ENCODE peak calls at places on chromosome 20, in ten cellular contexts. X is sigmoid colon, W is progenitor cell of endocrine pancreas, S is lower lobe of right lung, H is RWPE1, J is coronary artery, A is ovary, B is astrocyte of the spinal cord, M is DND-41, I is Peyer's patch. Q is an unnamed sample.

GRCh38 chr20:12535316-12535715 is 473.5 kb upstream of the SPTLC3 start:
- DNase-seq in X (no peak), W (no peak), S (no peak), H (no peak), J (no peak), A (no peak), B (no peak), M (no peak), I (no peak), Q (no peak)

GRCh38 chr20:23287366-23288190 is 63.0 kb upstream of the NXT1 start:
- DNase-seq in X (peak; percentile 35), W (no peak), S (no peak), H (no peak), J (peak; percentile 29), A (no peak), B (no peak), M (no peak), I (no peak), Q (no peak)

GRCh38 chr20:63698739-63699465 is 2.5 kb downstream of the TNFRSF6B start:
- DNase-seq in X (peak; percentile 83), W (no peak), S (peak; percentile 47), H (peak; percentile 96), J (peak; percentile 81), A (peak; percentile 65), B (peak; percentile 93), M (no peak), I (peak; percentile 57), Q (no peak)

GRCh38 chr20:49230575-49231211 is 11.5 kb downstream of the DDX27 start:
- DNase-seq in X (peak; percentile 69), W (no peak), S (peak; percentile 66), H (no peak), J (no peak), A (no peak), B (no peak), M (no peak), I (peak; percentile 56), Q (no peak)

GRCh38 chr20:22586645-22587310 is 2.4 kb upstream of the FOXA2 start:
- DNase-seq in X (no peak), W (peak; percentile 72), S (peak; percentile 78), H (peak; percentile 50), J (no peak), A (no peak), B (no peak), M (no peak), I (peak; percentile 81), Q (no peak)

GRCh38 chr20:49675368-49676151 is 38.1 kb downstream of the B4GALT5 start:
- DNase-seq in X (no peak), W (no peak), S (no peak), H (peak; percentile 83), J (no peak), A (no peak), B (no peak), M (no peak), I (no peak), Q (no peak)

GRCh38 chr20:46084805-46085792 is 4.7 kb downstream of the NCOA5 start:
- DNase-seq in X (no peak), W (no peak), S (no peak), H (peak; percentile 26), J (no peak), A (no peak), B (peak; percentile 12), M (no peak), I (no peak), Q (no peak)

GRCh38 chr20:46011631-46012482 is 3.1 kb downstream of the MMP9 start:
- DNase-seq in X (peak; percentile 69), W (no peak), S (peak; percentile 88), H (no peak), J (no peak), A (peak; percentile 50), B (no peak), M (peak; percentile 50), I (no peak), Q (no peak)

DNA sequence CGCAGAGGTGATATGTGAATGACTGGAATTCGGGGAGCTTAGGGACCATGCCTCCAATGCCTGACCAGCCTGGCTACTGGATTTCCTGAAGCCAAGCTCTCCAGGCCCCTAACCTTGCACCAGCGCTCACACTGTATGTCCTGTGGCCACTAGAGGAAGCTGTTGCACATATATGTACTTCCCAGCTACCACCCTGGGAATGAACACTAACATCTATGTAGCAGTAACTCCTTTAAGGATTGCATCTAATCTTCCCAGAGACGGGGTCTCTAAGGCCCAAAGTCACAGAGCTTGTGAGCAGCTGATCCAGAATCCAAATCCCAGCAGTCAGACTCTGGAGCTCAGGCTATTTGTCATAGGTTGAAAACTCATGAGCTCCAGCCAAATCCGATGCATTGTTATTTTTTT is 20.4 kb upstream of the BPIFB1 start:
- DNase-seq in X (no peak), W (peak; percentile 47), S (no peak), H (peak; percentile 60), J (no peak), A (no peak), B (peak; percentile 37), M (peak; percentile 11), I (no peak), Q (no peak)
- TF ChIP-seq CTCF in X (no peak), W (peak; percentile 93), S (peak; percentile 47), H (peak; percentile 71), J (no peak), A (no peak), B (peak; percentile 75), M (peak; percentile 65), I (peak; percentile 30), Q (no peak)

GRCh38 chr20:10636326-10636818 is 37.4 kb downstream of the JAG1 start:
- DNase-seq in X (no peak), W (no peak), S (no peak), H (no peak), J (no peak), A (no peak), B (peak; percentile 78), M (no peak), I (no peak), Q (no peak)
- TF ChIP-seq CTCF in X (no peak), W (no peak), S (no peak), H (no peak), J (no peak), A (no peak), B (peak; percentile 1), M (no peak), I (no peak), Q (no peak)

DNA sequence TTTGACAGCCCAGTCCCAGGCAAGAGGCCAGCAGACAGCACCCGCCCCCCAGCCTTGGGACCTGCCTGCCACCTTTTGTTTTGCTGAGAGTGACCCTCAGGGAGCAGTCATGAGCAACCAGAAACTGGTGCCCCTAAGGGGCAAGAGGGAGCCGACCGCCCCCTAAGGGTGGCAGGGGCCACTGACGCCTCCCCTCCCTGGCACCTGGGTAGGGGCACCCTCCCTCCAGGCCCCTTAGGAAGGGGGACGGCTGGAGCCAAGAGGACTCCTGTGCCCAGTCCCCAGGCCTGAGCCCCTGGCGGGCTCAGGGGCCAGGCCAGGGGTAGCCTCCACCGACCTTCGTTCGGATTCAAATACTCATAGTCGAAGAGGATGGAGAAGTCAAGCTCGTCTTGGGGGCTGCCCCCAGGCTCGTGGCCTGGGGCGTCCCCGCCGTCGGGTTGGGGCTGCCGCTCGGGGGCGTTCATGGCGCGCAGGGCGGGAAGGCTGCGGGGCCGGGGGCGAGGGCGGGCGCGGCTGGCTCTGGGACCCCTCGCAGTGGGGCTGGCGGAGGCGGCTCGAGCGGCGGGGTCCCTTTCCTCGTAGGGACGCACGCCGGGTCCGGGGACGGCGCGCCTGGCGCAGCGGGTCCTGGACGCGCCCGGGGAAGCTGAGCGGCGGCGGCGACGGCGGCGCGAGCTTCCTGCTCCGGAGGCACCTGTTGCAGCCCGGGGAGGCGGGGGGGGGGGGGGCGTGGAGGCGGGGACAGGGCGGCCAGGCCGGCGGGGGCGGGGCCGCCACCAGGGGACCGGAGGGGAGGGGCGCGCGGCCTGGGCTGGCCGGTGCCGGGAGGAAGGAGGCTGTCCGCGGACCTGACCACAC is at the start of gene NFATC2:
- DNase-seq in X (no peak), W (peak; percentile 37), S (peak; percentile 74), H (peak; percentile 54), J (no peak), A (peak; percentile 53), B (no peak), M (no peak), I (peak; percentile 80), Q (peak; percentile 70)
- TF ChIP-seq CTCF in X (no peak), W (peak; percentile 46), S (peak; percentile 32), H (no peak), J (no peak), A (no peak), B (no peak), M (peak; percentile 24), I (peak; percentile 26), Q (peak; percentile 71)

GRCh38 chr20:8487715-8488114 is 355.6 kb downstream of the PLCB1 start:
- DNase-seq in X (no peak), W (no peak), S (no peak), H (no peak), J (no peak), A (no peak), B (no peak), M (no peak), I (no peak), Q (no peak)

GRCh38 chr20:8490076-8490830 is 358.2 kb downstream of the PLCB1 start:
- DNase-seq in X (no peak), W (no peak), S (no peak), H (no peak), J (no peak), A (no peak), B (no peak), M (no peak), I (no peak), Q (no peak)

GRCh38 chr20:8492182-8492581 is 360.1 kb downstream of the PLCB1 start:
- DNase-seq in X (no peak), W (no peak), S (no peak), H (no peak), J (no peak), A (no peak), B (no peak), M (no peak), I (no peak), Q (no peak)

GRCh38 chr20:8489094-8489883 is 357.2 kb downstream of the PLCB1 start:
- DNase-seq in X (no peak), W (no peak), S (no peak), H (no peak), J (no peak), A (peak; percentile 52), B (no peak), M (no peak), I (no peak), Q (no peak)
- TF ChIP-seq CTCF in X (no peak), W (no peak), S (no peak), H (no peak), J (no peak), A (no peak), B (no peak), M (no peak), I (no peak), Q (no peak)